ENCODE peak calls at places on chromosome 1, in seven cellular contexts. B is lower lobe of right lung, G is heart right ventricle, Q is IMR-90, Y is Peyer's patch, O is fibroblast of pulmonary artery, M is HFF-Myc. L is an unnamed sample.
A peak's percentile ranks its signal among the peaks of the same experiment; 100 is the strongest.

GRCh38 chr1:222950892-222951291 is 136.1 kb downstream of the DISP1 start:
- DNase-seq in M (no peak), G (no peak), O (no peak), Q (no peak), Y (no peak), B (no peak), L (no peak)

GRCh38 chr1:16158993-16159831 is 3.3 kb upstream of the EPHA2 start:
- DNase-seq in O (no peak), Y (no peak), G (no peak), M (no peak), Q (no peak), B (no peak), L (no peak)

GRCh38 chr1:36112823-36113222 is 12.2 kb downstream of the COL8A2 start:
- DNase-seq in G (no peak), O (no peak), Q (no peak), M (no peak), Y (no peak), B (no peak), L (no peak)

GRCh38 chr1:40633563-40634376 is 31.7 kb downstream of the RIMS3 start:
- DNase-seq in Y (no peak), G (peak; percentile 34), M (no peak), B (no peak), O (no peak), Q (no peak), L (no peak)

GRCh38 chr1:57447551-57447950 is 23.7 kb upstream of the DAB1 start:
- DNase-seq in G (no peak), B (no peak), O (no peak), Q (no peak), M (no peak), Y (no peak), L (no peak)

GRCh38 chr1:230067871-230068814 is 1.1 kb downstream of the GALNT2 start:
- DNase-seq in M (no peak), Q (no peak), O (no peak), G (peak; percentile 48), B (peak; percentile 62), Y (peak; percentile 22), L (no peak)

GRCh38 chr1:223363057-223363855 is 720 bp downstream of the SUSD4 start:
- DNase-seq in G (peak; percentile 49), B (peak; percentile 51), Y (no peak), Q (peak; percentile 26), M (no peak), O (peak; percentile 5), L (no peak)

GRCh38 chr1:218383681-218384080 is 38.5 kb downstream of the TGFB2 start:
- DNase-seq in M (no peak), G (no peak), B (no peak), Q (no peak), O (peak; percentile 82), Y (no peak), L (no peak)

GRCh38 chr1:7885513-7886298 is 32.8 kb upstream of the UTS2 start:
- DNase-seq in O (no peak), B (peak; percentile 89), Y (no peak), M (no peak), Q (no peak), G (no peak), L (no peak)

GRCh38 chr1:8127201-8127641 is 101.1 kb upstream of the ERRFI1 start:
- DNase-seq in G (no peak), B (no peak), Y (no peak), O (peak; percentile 22), M (no peak), Q (peak; percentile 55), L (no peak)

GRCh38 chr1:15975358-15975804 is 520 bp downstream of the ZBTB17 start:
- DNase-seq in G (peak; percentile 64), Y (peak; percentile 64), Q (peak; percentile 58), M (no peak), O (peak; percentile 48), B (peak; percentile 65), L (no peak)

GRCh38 chr1:240190881-240191385 is 99.2 kb downstream of the FMN2 start:
- DNase-seq in G (no peak), B (no peak), O (peak; percentile 88), M (peak; percentile 92), Q (peak; percentile 100), Y (no peak), L (peak; percentile 94)

GRCh38 chr1:13781228-13781627 is 81.2 kb downstream of the PRDM2 start:
- DNase-seq in O (no peak), B (no peak), M (no peak), G (no peak), Y (no peak), Q (no peak), L (no peak)

GRCh38 chr1:63024132-63024531 is 240.2 kb downstream of the ATG4C start:
- DNase-seq in G (no peak), B (no peak), Y (no peak), Q (peak; percentile 0), M (no peak), O (no peak), L (no peak)

GRCh38 chr1:11736746-11737639 is 1.1 kb downstream of the AGTRAP start:
- DNase-seq in O (peak; percentile 94), Y (peak; percentile 47), B (peak; percentile 75), Q (peak; percentile 79), M (no peak), G (peak; percentile 43), L (peak; percentile 60)

GRCh38 chr1:114107474-114108175 is 46.0 kb downstream of the SYT6 start:
- DNase-seq in Y (no peak), B (no peak), M (no peak), G (no peak), O (no peak), Q (no peak), L (no peak)

GRCh38 chr1:36238433-36238832 is 14.2 kb downstream of the THRAP3 start:
- DNase-seq in O (no peak), Y (no peak), M (no peak), G (no peak), B (no peak), Q (peak; percentile 86), L (no peak)

GRCh38 chr1:219659682-219660081 is 46.8 kb upstream of the ZC3H11B start:
- DNase-seq in Q (peak; percentile 80), M (no peak), G (no peak), B (no peak), Y (no peak), O (peak; percentile 50), L (no peak)

GRCh38 chr1:219661464-219662092 is 48.7 kb upstream of the ZC3H11B start:
- DNase-seq in Y (no peak), B (no peak), G (no peak), O (no peak), Q (no peak), M (no peak), L (no peak)

GRCh38 chr1:219664310-219665029 is 51.6 kb upstream of the ZC3H11B start:
- DNase-seq in Q (no peak), O (no peak), G (no peak), Y (no peak), B (no peak), M (no peak), L (no peak)

GRCh38 chr1:219659005-219659632 is 46.2 kb upstream of the ZC3H11B start:
- DNase-seq in Y (no peak), Q (no peak), B (no peak), M (no peak), O (peak; percentile 29), G (no peak), L (no peak)

DNA sequence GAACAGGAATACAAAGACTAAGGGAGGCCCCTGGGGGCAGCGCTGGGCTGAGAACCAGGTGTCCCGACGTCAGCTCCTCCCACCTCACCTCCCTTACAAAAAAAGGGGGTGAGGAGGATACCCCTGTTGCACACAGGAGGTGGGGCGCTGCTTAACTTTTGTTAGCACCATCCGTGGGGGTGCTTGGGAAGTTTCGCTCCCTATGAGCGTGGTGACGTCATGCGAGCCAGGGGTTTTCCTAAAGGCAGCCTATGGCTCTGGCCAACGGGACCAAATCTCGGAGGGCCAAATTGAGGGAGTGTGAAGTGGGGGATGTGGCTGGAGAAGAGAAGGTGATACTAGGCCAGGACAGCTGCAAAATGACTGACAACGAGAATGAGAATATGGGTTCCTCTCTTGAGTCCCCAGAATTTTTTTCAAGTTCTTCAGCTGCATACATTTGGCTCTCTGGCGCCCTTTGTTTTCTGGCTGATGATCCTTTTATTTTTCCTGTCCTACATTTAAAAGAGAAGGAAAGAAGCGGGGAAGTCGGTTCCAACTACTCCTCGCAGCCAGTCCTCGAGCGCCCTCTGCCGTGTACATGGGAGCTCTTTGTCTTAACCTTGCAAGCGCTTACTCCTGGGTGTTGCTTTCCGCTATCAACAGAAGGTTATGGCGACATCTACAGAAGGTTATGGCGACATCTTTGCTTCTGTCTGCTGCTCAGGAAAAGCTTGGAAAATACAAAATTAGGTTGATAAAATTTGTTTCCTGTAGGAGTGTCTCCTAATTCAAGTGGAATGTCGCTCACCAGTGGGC is 48.0 kb upstream of the ZC3H11B start:
- DNase-seq in M (peak; percentile 55), Q (peak; percentile 88), B (peak; percentile 86), G (peak; percentile 90), O (peak; percentile 95), Y (peak; percentile 42), L (peak; percentile 75)
- TF ChIP-seq CTCF in M (peak; percentile 80), Q (peak; percentile 89), B (peak; percentile 71), G (peak; percentile 90), O (peak; percentile 92), Y (peak; percentile 44), L (peak; percentile 95)

DNA sequence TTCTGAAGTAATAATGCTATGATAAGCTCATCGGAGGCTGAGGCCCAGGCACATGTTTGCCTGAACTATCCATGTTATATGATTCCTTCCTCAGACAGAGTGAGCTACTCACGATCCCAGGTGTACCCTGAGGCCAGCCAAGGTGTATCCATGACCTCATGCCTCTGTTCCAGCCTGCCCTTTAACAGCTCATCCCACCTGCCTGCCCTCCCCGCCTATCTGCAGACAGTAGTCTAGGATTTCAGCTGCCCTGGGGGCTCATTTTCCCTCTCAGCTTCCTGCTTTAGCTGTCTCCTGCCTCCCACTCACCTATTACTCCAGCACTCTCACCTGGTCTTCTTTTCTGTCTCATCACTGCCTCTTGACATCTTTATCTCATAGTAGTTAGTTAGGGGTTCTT is 1.9 kb upstream of the IL24 start:
- DNase-seq in M (no peak), Y (no peak), G (no peak), B (no peak), Q (no peak), O (no peak), L (no peak)
- H3K4me3 ChIP-seq in M (no peak overlapping the region), Y (no peak overlapping the region), G (no peak overlapping the region), B (no peak overlapping the region), Q (no peak overlapping the region), O (no peak overlapping the region), L (no peak overlapping the region)

DNA sequence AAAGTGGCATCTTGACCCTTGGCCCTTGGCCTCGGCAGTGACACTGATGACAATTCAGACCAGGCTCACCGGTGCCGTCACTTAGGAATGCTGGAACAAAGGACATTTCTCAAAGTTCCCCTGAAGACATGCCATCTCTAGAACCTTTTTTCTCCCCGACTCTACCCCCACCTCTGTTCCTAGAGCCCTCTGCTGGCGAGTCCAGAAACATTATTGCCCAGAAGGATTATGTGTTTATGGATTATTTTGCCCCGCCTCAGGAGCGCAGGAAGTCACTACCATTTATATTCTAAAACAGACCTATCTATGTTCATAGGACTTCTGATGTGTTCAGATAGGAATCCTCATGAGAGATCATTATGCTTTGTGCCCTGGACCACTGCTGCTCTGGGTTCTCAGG is 12.6 kb upstream of the SHISA4 start:
- DNase-seq in M (no peak), G (no peak), O (peak; percentile 33), Q (peak; percentile 27), B (no peak), Y (no peak), L (no peak)
- TF ChIP-seq CTCF in M (peak; percentile 39), G (peak; percentile 45), O (peak; percentile 47), Q (peak; percentile 47), B (peak; percentile 29), Y (no peak), L (peak; percentile 38)

DNA sequence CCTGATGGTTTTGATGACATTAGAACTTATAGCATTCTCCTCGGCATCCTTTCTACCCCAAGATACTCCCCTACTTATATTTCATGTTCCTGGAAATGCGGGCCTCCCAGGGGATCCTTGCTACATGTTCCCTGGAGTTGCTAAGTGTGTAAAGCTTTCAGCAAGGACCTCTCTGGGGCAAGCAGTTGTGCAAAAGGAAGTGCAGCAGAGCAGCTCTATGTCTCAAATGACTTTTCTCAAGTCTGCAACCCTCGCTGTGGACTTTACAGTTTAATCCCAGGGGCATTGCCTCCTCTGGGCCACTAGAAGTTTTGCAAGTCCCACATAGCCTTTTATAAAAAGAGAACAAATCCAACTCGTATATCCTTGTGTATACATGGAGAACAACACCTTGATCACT is 20.8 kb upstream of the MNDA start:
- DNase-seq in G (no peak), Q (no peak), Y (no peak), O (no peak), B (no peak), M (no peak), L (no peak)
- H3K4me3 ChIP-seq in G (no peak overlapping the region), Q (no peak overlapping the region), Y (no peak overlapping the region), O (no peak overlapping the region), B (no peak overlapping the region), M (no peak overlapping the region), L (no peak overlapping the region)

L was measured in kidney epithelial cell.